ENCODE peak calls at places on chromosomes 5 and 9, in seven cellular contexts. One of them, this sample, is unnamed.

GRCh38 chr5:96717874-96718273 is 55.7 kb downstream of the CAST start:
- DNase-seq in stomach: no peak
- DNase-seq in ovary: no peak
- DNase-seq in A549: no peak
- DNase-seq in sigmoid colon: no peak
- DNase-seq in SK-N-SH: no peak
- DNase-seq in transverse colon: no peak
- DNase-seq in this sample: no peak

GRCh38 chr5:172866802-172867748 is 33.0 kb downstream of the ERGIC1 start:
- DNase-seq in SK-N-SH: no peak
- DNase-seq in stomach: peak
- DNase-seq in ovary: no peak
- DNase-seq in transverse colon: no peak
- DNase-seq in sigmoid colon: peak
- DNase-seq in A549: no peak
- DNase-seq in this sample: no peak

GRCh38 chr9:137281345-137282116 is 4.0 kb downstream of the TOR4A start:
- DNase-seq in stomach: no peak
- DNase-seq in SK-N-SH: peak
- DNase-seq in ovary: no peak
- DNase-seq in A549: no peak
- DNase-seq in sigmoid colon: no peak
- DNase-seq in transverse colon: no peak
- DNase-seq in this sample: peak

GRCh38 chr5:130425405-130425804 is 521.1 kb downstream of the CHSY3 start:
- DNase-seq in SK-N-SH: no peak
- DNase-seq in A549: no peak
- DNase-seq in transverse colon: no peak
- DNase-seq in sigmoid colon: no peak
- DNase-seq in stomach: no peak
- DNase-seq in ovary: no peak
- DNase-seq in this sample: no peak

GRCh38 chr9:105103776-105104175 is 140.7 kb upstream of the SLC44A1 start:
- DNase-seq in transverse colon: no peak
- DNase-seq in ovary: no peak
- DNase-seq in sigmoid colon: no peak
- DNase-seq in A549: peak
- DNase-seq in SK-N-SH: no peak
- DNase-seq in stomach: no peak
- DNase-seq in this sample: no peak

GRCh38 chr5:75536694-75537360 is 25.1 kb downstream of the POLK start:
- DNase-seq in sigmoid colon: no peak
- DNase-seq in stomach: no peak
- DNase-seq in transverse colon: no peak
- DNase-seq in SK-N-SH: peak
- DNase-seq in A549: no peak
- DNase-seq in ovary: no peak
- DNase-seq in this sample: no peak

GRCh38 chr9:120716483-120716882 is 2.2 kb upstream of the MEGF9 start:
- DNase-seq in stomach: no peak
- DNase-seq in A549: no peak
- DNase-seq in transverse colon: no peak
- DNase-seq in SK-N-SH: no peak
- DNase-seq in ovary: no peak
- DNase-seq in sigmoid colon: no peak
- DNase-seq in this sample: no peak

GRCh38 chr9:20513126-20513913 is 109.0 kb downstream of the MLLT3 start:
- DNase-seq in stomach: no peak
- DNase-seq in SK-N-SH: no peak
- DNase-seq in ovary: no peak
- DNase-seq in sigmoid colon: no peak
- DNase-seq in A549: peak
- DNase-seq in transverse colon: no peak
- DNase-seq in this sample: no peak

GRCh38 chr5:172364773-172365172 is 81.2 kb upstream of the UBTD2 start:
- DNase-seq in sigmoid colon: no peak
- DNase-seq in SK-N-SH: peak
- DNase-seq in stomach: no peak
- DNase-seq in A549: no peak
- DNase-seq in transverse colon: no peak
- DNase-seq in ovary: no peak
- DNase-seq in this sample: no peak

GRCh38 chr9:32665101-32665500 is 29.6 kb upstream of the TAF1L start:
- DNase-seq in A549: peak
- DNase-seq in transverse colon: no peak
- DNase-seq in ovary: no peak
- DNase-seq in stomach: no peak
- DNase-seq in sigmoid colon: no peak
- DNase-seq in SK-N-SH: no peak
- DNase-seq in this sample: no peak

GRCh38 chr5:55324815-55325418 is 17.1 kb downstream of the MTREX start:
- DNase-seq in SK-N-SH: peak
- DNase-seq in stomach: no peak
- DNase-seq in A549: peak
- DNase-seq in ovary: no peak
- DNase-seq in sigmoid colon: no peak
- DNase-seq in transverse colon: no peak
- DNase-seq in this sample: no peak

GRCh38 chr5:134438268-134438622 is 26.6 kb upstream of the CDKN2AIPNL start:
- DNase-seq in stomach: no peak
- DNase-seq in A549: no peak
- DNase-seq in transverse colon: no peak
- DNase-seq in sigmoid colon: no peak
- DNase-seq in SK-N-SH: no peak
- DNase-seq in ovary: no peak
- DNase-seq in this sample: no peak

GRCh38 chr5:159412284-159413046 is 82.2 kb upstream of the IL12B start:
- DNase-seq in transverse colon: peak
- DNase-seq in A549: no peak
- DNase-seq in SK-N-SH: no peak
- DNase-seq in sigmoid colon: no peak
- DNase-seq in stomach: peak
- DNase-seq in ovary: no peak
- DNase-seq in this sample: peak

GRCh38 chr9:136339958-136340310 is 12.6 kb downstream of the GPSM1 start:
- DNase-seq in transverse colon: no peak
- DNase-seq in stomach: no peak
- DNase-seq in sigmoid colon: no peak
- DNase-seq in A549: no peak
- DNase-seq in SK-N-SH: no peak
- DNase-seq in ovary: no peak
- DNase-seq in this sample: peak

GRCh38 chr9:110241491-110242321 is 14.6 kb downstream of the TXN start:
- DNase-seq in stomach: no peak
- DNase-seq in sigmoid colon: no peak
- DNase-seq in ovary: no peak
- DNase-seq in SK-N-SH: no peak
- DNase-seq in A549: peak
- DNase-seq in transverse colon: no peak
- DNase-seq in this sample: no peak

GRCh38 chr9:129027685-129028191 is 393 bp downstream of the SH3GLB2 start:
- DNase-seq in transverse colon: peak
- DNase-seq in SK-N-SH: no peak
- DNase-seq in A549: peak
- DNase-seq in ovary: peak
- DNase-seq in sigmoid colon: peak
- DNase-seq in stomach: peak
- DNase-seq in this sample: no peak

GRCh38 chr9:16619897-16620296 is 250.6 kb downstream of the BNC2 start:
- DNase-seq in stomach: no peak
- DNase-seq in A549: no peak
- DNase-seq in ovary: no peak
- DNase-seq in SK-N-SH: no peak
- DNase-seq in sigmoid colon: no peak
- DNase-seq in transverse colon: no peak
- DNase-seq in this sample: no peak

GRCh38 chr9:106326493-106326892 is 536.5 kb upstream of the ZNF462 start:
- DNase-seq in transverse colon: no peak
- DNase-seq in stomach: no peak
- DNase-seq in A549: no peak
- DNase-seq in ovary: no peak
- DNase-seq in sigmoid colon: no peak
- DNase-seq in SK-N-SH: no peak
- DNase-seq in this sample: no peak

GRCh38 chr5:149145138-149145537 is 3.8 kb downstream of the ABLIM3 start:
- DNase-seq in stomach: no peak
- DNase-seq in transverse colon: no peak
- DNase-seq in ovary: no peak
- DNase-seq in A549: no peak
- DNase-seq in SK-N-SH: no peak
- DNase-seq in sigmoid colon: no peak
- DNase-seq in this sample: no peak

GRCh38 chr9:97668485-97668884 is 28.7 kb downstream of the XPA start:
- DNase-seq in stomach: no peak
- DNase-seq in transverse colon: no peak
- DNase-seq in sigmoid colon: no peak
- DNase-seq in SK-N-SH: no peak
- DNase-seq in A549: no peak
- DNase-seq in ovary: no peak
- DNase-seq in this sample: no peak

GRCh38 chr5:77420940-77421339 is 71.2 kb downstream of the WDR41 start:
- DNase-seq in stomach: no peak
- DNase-seq in sigmoid colon: no peak
- DNase-seq in ovary: no peak
- DNase-seq in A549: no peak
- DNase-seq in SK-N-SH: no peak
- DNase-seq in transverse colon: no peak
- DNase-seq in this sample: no peak

GRCh38 chr9:82554381-82554780 is 508.6 kb downstream of the RASEF start:
- DNase-seq in A549: no peak
- DNase-seq in stomach: no peak
- DNase-seq in transverse colon: no peak
- DNase-seq in ovary: no peak
- DNase-seq in sigmoid colon: no peak
- DNase-seq in SK-N-SH: peak
- DNase-seq in this sample: no peak

GRCh38 chr9:8521112-8521511 is 721.5 kb upstream of the DMAC1 start:
- DNase-seq in transverse colon: no peak
- DNase-seq in SK-N-SH: no peak
- DNase-seq in A549: no peak
- DNase-seq in sigmoid colon: no peak
- DNase-seq in stomach: no peak
- DNase-seq in ovary: no peak
- DNase-seq in this sample: no peak
- TF ChIP-seq EP300 in transverse colon: no peak
- TF ChIP-seq EP300 in SK-N-SH: no peak
- TF ChIP-seq EP300 in A549: no peak
- TF ChIP-seq EP300 in sigmoid colon: no peak
- TF ChIP-seq EP300 in stomach: no peak
- TF ChIP-seq EP300 in ovary: no peak
- TF ChIP-seq EP300 in this sample: no peak

GRCh38 chr9:17807670-17808282 is 228.9 kb downstream of the SH3GL2 start:
- DNase-seq in A549: no peak
- DNase-seq in stomach: peak
- DNase-seq in transverse colon: peak
- DNase-seq in ovary: no peak
- DNase-seq in SK-N-SH: no peak
- DNase-seq in sigmoid colon: no peak
- DNase-seq in this sample: no peak

GRCh38 chr9:17810293-17810692 is 231.4 kb downstream of the SH3GL2 start:
- DNase-seq in stomach: no peak
- DNase-seq in transverse colon: no peak
- DNase-seq in ovary: no peak
- DNase-seq in sigmoid colon: no peak
- DNase-seq in A549: no peak
- DNase-seq in SK-N-SH: no peak
- DNase-seq in this sample: no peak

GRCh38 chr9:17813798-17814197 is 234.9 kb downstream of the SH3GL2 start:
- DNase-seq in SK-N-SH: no peak
- DNase-seq in sigmoid colon: no peak
- DNase-seq in A549: no peak
- DNase-seq in transverse colon: no peak
- DNase-seq in ovary: no peak
- DNase-seq in stomach: no peak
- DNase-seq in this sample: no peak

GRCh38 chr9:17810728-17811634 is 232.1 kb downstream of the SH3GL2 start:
- DNase-seq in SK-N-SH: peak
- DNase-seq in sigmoid colon: peak
- DNase-seq in transverse colon: peak
- DNase-seq in ovary: peak
- DNase-seq in A549: peak
- DNase-seq in stomach: peak
- DNase-seq in this sample: peak
- TF ChIP-seq EP300 in SK-N-SH: no peak
- TF ChIP-seq EP300 in sigmoid colon: no peak
- TF ChIP-seq EP300 in transverse colon: no peak
- TF ChIP-seq EP300 in ovary: no peak
- TF ChIP-seq EP300 in A549: no peak
- TF ChIP-seq EP300 in stomach: no peak
- TF ChIP-seq EP300 in this sample: no peak

GRCh38 chr5:65926276-65926761 is at the start of gene ERBIN:
- DNase-seq in sigmoid colon: peak
- DNase-seq in A549: peak
- DNase-seq in SK-N-SH: peak
- DNase-seq in transverse colon: peak
- DNase-seq in stomach: peak
- DNase-seq in ovary: peak
- DNase-seq in this sample: peak

GRCh38 chr5:65924366-65925093 is 1.8 kb upstream of the ERBIN start:
- DNase-seq in transverse colon: no peak
- DNase-seq in ovary: no peak
- DNase-seq in sigmoid colon: no peak
- DNase-seq in stomach: no peak
- DNase-seq in A549: no peak
- DNase-seq in SK-N-SH: peak
- DNase-seq in this sample: no peak

GRCh38 chr5:65926893-65927292 is 518 bp downstream of the ERBIN start:
- DNase-seq in ovary: no peak
- DNase-seq in sigmoid colon: no peak
- DNase-seq in A549: no peak
- DNase-seq in stomach: no peak
- DNase-seq in transverse colon: peak
- DNase-seq in SK-N-SH: no peak
- DNase-seq in this sample: peak

GRCh38 chr5:65925094-65925600 is 1.2 kb upstream of the ERBIN start:
- DNase-seq in SK-N-SH: no peak
- DNase-seq in transverse colon: peak
- DNase-seq in A549: peak
- DNase-seq in stomach: peak
- DNase-seq in sigmoid colon: peak
- DNase-seq in ovary: no peak
- DNase-seq in this sample: peak

GRCh38 chr5:65925601-65926275 is 637 bp upstream of the ERBIN start:
- DNase-seq in A549: peak
- DNase-seq in stomach: peak
- DNase-seq in SK-N-SH: peak
- DNase-seq in transverse colon: peak
- DNase-seq in sigmoid colon: peak
- DNase-seq in ovary: peak
- DNase-seq in this sample: peak
- TF ChIP-seq EP300 in A549: no peak
- TF ChIP-seq EP300 in stomach: no peak
- TF ChIP-seq EP300 in SK-N-SH: no peak
- TF ChIP-seq EP300 in transverse colon: no peak
- TF ChIP-seq EP300 in sigmoid colon: no peak
- TF ChIP-seq EP300 in ovary: no peak
- TF ChIP-seq EP300 in this sample: no peak

GRCh38 chr9:132944294-132945185 is at the start of gene TSC1:
- DNase-seq in SK-N-SH: peak
- DNase-seq in A549: peak
- DNase-seq in stomach: peak
- DNase-seq in ovary: peak
- DNase-seq in sigmoid colon: peak
- DNase-seq in transverse colon: peak
- DNase-seq in this sample: peak
- TF ChIP-seq EP300 in SK-N-SH: no peak
- TF ChIP-seq EP300 in A549: no peak
- TF ChIP-seq EP300 in stomach: no peak
- TF ChIP-seq EP300 in ovary: peak
- TF ChIP-seq EP300 in sigmoid colon: no peak
- TF ChIP-seq EP300 in transverse colon: peak
- TF ChIP-seq EP300 in this sample: no peak